ENCODE peak calls at places on chromosomes 5 and 9, in ten cellular contexts. Y is astrocyte of the cerebellum; M is MV-4-11; N is body of pancreas; S is activated T-cell treated with anti-CD3 and anti-CD28 coated beads for 1 hour; G is hypothalamus; A is HEK293T; C is AG20443; F is activated naive CD8-positive, alpha-beta T cell treated with anti-CD3 and anti-CD28 coated beads, Interleukin-2, amount 50 U/mL, for 24 hours; R is NT2/D1. D is an unnamed sample.

GRCh38 chr9:130327781-130328348 is 62.3 kb downstream of the HMCN2 start:
- DNase-seq in Y (no peak), M (no peak), N (peak; percentile 39), S (no peak), G (no peak), A (no peak), C (no peak), F (no peak), R (no peak), D (no peak)

GRCh38 chr5:34982823-34983222 is 53.5 kb downstream of the DNAJC21 start:
- DNase-seq in Y (no peak), M (no peak), N (no peak), S (no peak), G (no peak), A (no peak), C (no peak), F (no peak), R (no peak), D (no peak)

GRCh38 chr5:68343421-68343826 is 127.9 kb downstream of the PIK3R1 start:
- DNase-seq in Y (peak; percentile 68), M (no peak), N (peak; percentile 75), S (no peak), G (no peak), A (no peak), C (peak; percentile 88), F (peak; percentile 20), R (no peak), D (no peak)

GRCh38 chr9:87676976-87677775 is 48.7 kb upstream of the CTSL start:
- DNase-seq in Y (no peak), M (no peak), N (peak; percentile 61), S (no peak), G (no peak), A (no peak), C (peak; percentile 33), F (no peak), R (no peak), D (no peak)

GRCh38 chr5:136042665-136043121 is 13.9 kb downstream of the TGFBI start:
- DNase-seq in Y (no peak), M (peak; percentile 65), N (no peak), S (no peak), G (no peak), A (no peak), C (no peak), F (no peak), R (no peak), D (no peak)

GRCh38 chr9:110808599-110808980 is 140.0 kb downstream of the MUSK start:
- DNase-seq in Y (no peak), M (peak; percentile 26), N (no peak), S (no peak), G (no peak), A (no peak), C (no peak), F (no peak), R (no peak), D (no peak)

GRCh38 chr5:181052928-181053759 is 13.1 kb downstream of the BTNL9 start:
- DNase-seq in Y (no peak), M (no peak), N (no peak), S (no peak), G (no peak), A (peak; percentile 76), C (peak; percentile 37), F (peak; percentile 15), R (no peak), D (no peak)

GRCh38 chr9:6512085-6512657 is 99.2 kb downstream of the UHRF2 start:
- DNase-seq in Y (peak; percentile 31), M (no peak), N (no peak), S (no peak), G (no peak), A (no peak), C (no peak), F (no peak), R (no peak), D (no peak)

GRCh38 chr9:82037126-82037525 is 48.6 kb downstream of the SPATA31D1 start:
- DNase-seq in Y (no peak), M (peak; percentile 95), N (no peak), S (no peak), G (no peak), A (no peak), C (no peak), F (no peak), R (no peak), D (no peak)

GRCh38 chr5:93193756-93194155 is 387.3 kb downstream of the NR2F1-AS1 start:
- DNase-seq in Y (no peak), M (no peak), N (no peak), S (no peak), G (no peak), A (no peak), C (no peak), F (no peak), R (no peak), D (no peak)

GRCh38 chr9:131781069-131781468 is 41.2 kb upstream of the RAPGEF1 start:
- DNase-seq in Y (no peak), M (peak; percentile 95), N (no peak), S (no peak), G (no peak), A (no peak), C (no peak), F (no peak), R (no peak), D (no peak)

GRCh38 chr9:19411316-19411715 is 2.5 kb downstream of the ACER2 start:
- DNase-seq in Y (no peak), M (no peak), N (peak; percentile 20), S (no peak), G (no peak), A (no peak), C (no peak), F (no peak), R (no peak), D (no peak)

GRCh38 chr5:99275128-99275527 is 346.3 kb upstream of the CHD1 start:
- DNase-seq in Y (no peak), M (no peak), N (no peak), S (no peak), G (no peak), A (no peak), C (no peak), F (no peak), R (no peak), D (no peak)

GRCh38 chr5:39005566-39006232 is 68.5 kb downstream of the RICTOR start:
- DNase-seq in Y (no peak), M (no peak), N (peak; percentile 16), S (no peak), G (no peak), A (no peak), C (no peak), F (no peak), R (no peak), D (no peak)

GRCh38 chr5:44935262-44935661 is 126.5 kb downstream of the MRPS30 start:
- DNase-seq in Y (no peak), M (no peak), N (no peak), S (no peak), G (no peak), A (no peak), C (no peak), F (no peak), R (peak; percentile 44), D (no peak)

GRCh38 chr5:135709998-135710670 is 124.3 kb upstream of the SLC25A48 start:
- DNase-seq in Y (no peak), M (peak; percentile 71), N (no peak), S (no peak), G (no peak), A (no peak), C (no peak), F (no peak), R (no peak), D (no peak)

GRCh38 chr5:108702546-108702945 is 45.2 kb upstream of the FER start:
- DNase-seq in Y (no peak), M (no peak), N (no peak), S (no peak), G (no peak), A (no peak), C (no peak), F (no peak), R (no peak), D (no peak)

GRCh38 chr5:97929383-97929782 is 746.3 kb upstream of the RIOK2 start:
- DNase-seq in Y (no peak), M (no peak), N (no peak), S (no peak), G (no peak), A (no peak), C (peak; percentile 10), F (no peak), R (no peak), D (no peak)

GRCh38 chr9:105385372-105385985 is 62.4 kb upstream of the FSD1L start:
- DNase-seq in Y (no peak), M (peak; percentile 74), N (peak; percentile 10), S (no peak), G (peak; percentile 23), A (no peak), C (no peak), F (peak; percentile 16), R (no peak), D (no peak)

GRCh38 chr5:13780081-13780480 is 164.4 kb downstream of the DNAH5 start:
- DNase-seq in Y (no peak), M (no peak), N (no peak), S (no peak), G (no peak), A (no peak), C (no peak), F (no peak), R (no peak), D (no peak)

GRCh38 chr5:160479926-160480325 is 58.3 kb downstream of the PTTG1 start:
- DNase-seq in Y (no peak), M (no peak), N (no peak), S (no peak), G (no peak), A (no peak), C (peak; percentile 71), F (no peak), R (no peak), D (no peak)

GRCh38 chr5:127898551-127899213 is 184.9 kb upstream of the SLC12A2 start:
- DNase-seq in Y (no peak), M (peak; percentile 48), N (no peak), S (no peak), G (no peak), A (no peak), C (no peak), F (peak; percentile 13), R (no peak), D (no peak)

GRCh38 chr9:19720374-19720773 is 68.5 kb downstream of the SLC24A2 start:
- DNase-seq in Y (peak; percentile 28), M (no peak), N (no peak), S (no peak), G (no peak), A (peak; percentile 53), C (peak; percentile 14), F (no peak), R (peak; percentile 38), D (no peak)

GRCh38 chr5:66826263-66826662 is 230.1 kb downstream of the MAST4 start:
- DNase-seq in Y (no peak), M (no peak), N (no peak), S (no peak), G (no peak), A (no peak), C (no peak), F (no peak), R (no peak), D (no peak)

GRCh38 chr9:82031538-82032280 is 43.1 kb downstream of the SPATA31D1 start:
- DNase-seq in Y (peak; percentile 13), M (peak; percentile 75), N (peak; percentile 35), S (no peak), G (no peak), A (peak; percentile 8), C (peak; percentile 67), F (no peak), R (no peak), D (no peak)

GRCh38 chr5:149847611-149848010 is 97.0 kb downstream of the PDE6A start:
- DNase-seq in Y (no peak), M (no peak), N (no peak), S (no peak), G (no peak), A (no peak), C (no peak), F (no peak), R (no peak), D (no peak)

GRCh38 chr5:137328991-137329390 is 170.1 kb downstream of the SPOCK1 start:
- DNase-seq in Y (no peak), M (peak; percentile 17), N (no peak), S (no peak), G (no peak), A (no peak), C (no peak), F (no peak), R (no peak), D (no peak)

GRCh38 chr9:88947581-88948573 is 43.4 kb upstream of the S1PR3 start:
- DNase-seq in Y (no peak), M (no peak), N (no peak), S (no peak), G (no peak), A (no peak), C (no peak), F (no peak), R (no peak), D (no peak)

D was measured in lower lobe of right lung.